ENCODE peak calls at places on chromosomes 16 and 17, in four cellular contexts. V is right atrium auricular region, O is GM20000, B is AG10803. K is an unnamed sample.

GRCh38 chr17:43171761-43172487 is 910 bp downstream of the NBR1 start:
- DNase-seq in O (no peak), B (peak), V (peak), K (peak)

GRCh38 chr16:88010343-88010970 is 59.2 kb downstream of the BANP start:
- DNase-seq in O (no peak), V (no peak), B (no peak), K (no peak)

GRCh38 chr16:2194852-2195315 is 1.5 kb downstream of the CASKIN1 start:
- DNase-seq in O (peak), V (no peak), B (peak), K (no peak)

GRCh38 chr16:57901480-57902069 is 69.4 kb downstream of the CNGB1 start:
- DNase-seq in B (no peak), O (no peak), V (no peak), K (no peak)

GRCh38 chr17:65532491-65532890 is 29.0 kb downstream of the AXIN2 start:
- DNase-seq in V (no peak), O (no peak), B (no peak), K (no peak)

GRCh38 chr17:81492202-81492601 is 20.4 kb downstream of the ACTG1 start:
- DNase-seq in O (no peak), B (no peak), V (no peak), K (no peak)

GRCh38 chr16:87931504-87931903 is 4.8 kb downstream of the CA5A start:
- DNase-seq in O (no peak), B (no peak), V (no peak), K (no peak)

GRCh38 chr16:89574681-89575246 is 794 bp upstream of the CPNE7 start:
- DNase-seq in B (peak), O (peak), V (no peak), K (no peak)

GRCh38 chr17:11290814-11291213 is 49.8 kb downstream of the SHISA6 start:
- DNase-seq in B (no peak), O (no peak), V (peak), K (no peak)

GRCh38 chr16:85612191-85612800 is 826 bp upstream of the GSE1 start:
- DNase-seq in O (peak), B (peak), V (no peak), K (peak)

GRCh38 chr16:3171855-3172593 is 16.0 kb upstream of the OR1F1 start:
- DNase-seq in B (peak), V (no peak), O (no peak), K (no peak)

GRCh38 chr17:27616414-27616813 is 14.6 kb upstream of the LGALS9 start:
- DNase-seq in B (no peak), V (no peak), O (no peak), K (no peak)

GRCh38 chr16:30535106-30535776 is 583 bp upstream of the ZNF747 start:
- DNase-seq in O (no peak), B (no peak), V (no peak), K (no peak)

GRCh38 chr16:87234601-87235000 is 82.6 kb downstream of the C16orf95 start:
- DNase-seq in O (no peak), B (no peak), V (no peak), K (no peak)

GRCh38 chr16:67528870-67529638 is 425 bp downstream of the RIPOR1 start:
- DNase-seq in O (peak), V (no peak), B (peak), K (peak)

GRCh38 chr17:8189711-8190477 is at the start of gene BORCS6:
- DNase-seq in O (peak), V (peak), B (peak), K (peak)

GRCh38 chr16:2030036-2030435 is 3.3 kb downstream of the NHERF2 start:
- DNase-seq in V (no peak), O (no peak), B (no peak), K (no peak)

GRCh38 chr17:5698959-5699358 is 114.7 kb upstream of the NLRP1 start:
- DNase-seq in V (no peak), B (no peak), O (no peak), K (no peak)

GRCh38 chr17:81702934-81703746 is at the start of gene MRPL12:
- DNase-seq in V (peak), B (peak), O (peak), K (peak)

GRCh38 chr16:16018705-16019104 is 69.3 kb downstream of the ABCC1 start:
- DNase-seq in B (no peak), O (no peak), V (no peak), K (no peak)

GRCh38 chr17:63827002-63827800 is at the start of the genes FTSJ3 and PSMC5:
- DNase-seq in V (peak), B (peak), O (peak), K (peak)

GRCh38 chr17:63828936-63829335 is 1.5 kb upstream of the FTSJ3 start:
- DNase-seq in B (no peak), O (no peak), V (peak), K (no peak)

GRCh38 chr17:63826468-63827001 is 696 bp upstream of the PSMC5 start:
- DNase-seq in V (peak), B (peak), O (no peak), K (no peak)

GRCh38 chr17:63830278-63830677 is 2.8 kb upstream of the FTSJ3 start:
- DNase-seq in O (no peak), B (no peak), V (no peak), K (no peak)

DNA sequence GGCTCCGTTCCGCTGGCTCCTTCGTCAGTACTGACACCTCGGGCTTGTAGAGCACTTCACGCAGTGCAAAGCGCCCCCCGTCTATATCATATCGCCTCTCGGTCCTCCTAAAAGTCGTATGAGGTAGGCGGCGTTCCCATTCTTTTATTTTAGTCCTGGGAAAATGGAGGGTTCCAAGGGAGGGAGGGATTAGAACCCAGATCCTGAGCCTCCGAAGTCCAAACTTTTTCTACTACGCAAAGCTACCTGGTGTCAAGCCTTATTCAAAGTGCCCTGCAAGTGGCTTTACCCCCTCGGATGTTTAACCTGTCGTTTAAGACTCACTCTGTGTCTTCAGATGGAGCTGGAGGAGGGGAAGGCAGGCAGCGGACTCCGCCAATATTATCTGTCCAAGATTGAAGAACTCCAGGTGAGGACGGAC is 348 bp upstream of the FTSJ3 start:
- DNase-seq in V (peak), O (no peak), B (no peak), K (no peak)
- TF ChIP-seq CTCF in V (no peak), O (no peak), B (no peak), K (no peak)

GRCh38 chr16:17277981-17278381 is 192.8 kb downstream of the XYLT1 start:
- DNase-seq in B (no peak), V (no peak), O (peak), K (no peak)
- TF ChIP-seq CTCF in B (peak), V (no peak), O (peak), K (no peak)

GRCh38 chr17:41777157-41777578 is 9.3 kb downstream of the JUP start:
- DNase-seq in O (no peak), B (peak), V (no peak), K (no peak)
- TF ChIP-seq CTCF in O (no peak), B (no peak), V (peak), K (no peak)

GRCh38 chr17:162689-163088 is 18.8 kb downstream of the DOC2B start:
- DNase-seq in V (no peak), O (no peak), B (no peak), K (no peak)

GRCh38 chr17:161481-161880 is 20.0 kb downstream of the DOC2B start:
- DNase-seq in V (no peak), B (no peak), O (no peak), K (no peak)

GRCh38 chr17:164536-165235 is 16.8 kb downstream of the DOC2B start:
- DNase-seq in B (peak), O (peak), V (peak), K (no peak)

GRCh38 chr17:165939-166338 is 15.5 kb downstream of the DOC2B start:
- DNase-seq in O (no peak), V (no peak), B (no peak), K (no peak)

GRCh38 chr17:163514-164103 is 17.8 kb downstream of the DOC2B start:
- DNase-seq in V (no peak), O (no peak), B (no peak), K (no peak)
- TF ChIP-seq CTCF in V (no peak), O (no peak), B (peak), K (no peak)

GRCh38 chr16:7150230-7150629 is 182.4 kb upstream of the RBFOX1 start:
- DNase-seq in B (no peak), O (no peak), V (no peak), K (no peak)
- TF ChIP-seq CTCF in B (no peak), O (no peak), V (no peak), K (no peak)